ENCODE peak calls at places on chromosomes 5 and 9, in six cellular contexts. A is effector memory CD8-positive, alpha-beta T cell; H is caudate nucleus; C is OCI-LY7; D is activated naive CD8-positive, alpha-beta T cell treated with anti-CD3 and anti-CD28 coated beads, Interleukin-2, amount 10 ng/mL, durations not matched to agents 7 days and 5 days; L is glutamatergic neuron. F is an unnamed sample.

GRCh38 chr9:21856301-21857094 is 54.1 kb downstream of the MTAP start:
- DNase-seq in H (no peak), C (no peak), D (no peak), A (no peak), L (no peak), F (no peak)

GRCh38 chr5:68149189-68149588 is 66.4 kb upstream of the PIK3R1 start:
- DNase-seq in D (no peak), A (no peak), L (no peak), C (no peak), H (no peak), F (no peak)

GRCh38 chr9:4538621-4539020 is 48.4 kb downstream of the SLC1A1 start:
- DNase-seq in L (no peak), A (no peak), H (no peak), D (no peak), C (no peak), F (no peak)

GRCh38 chr9:15155826-15156225 is 151.2 kb downstream of the TTC39B start:
- DNase-seq in C (no peak), D (no peak), L (no peak), H (no peak), A (no peak), F (no peak)

GRCh38 chr5:14171091-14171490 is 27.9 kb downstream of the TRIO start:
- DNase-seq in H (no peak), L (no peak), C (no peak), A (no peak), D (no peak), F (no peak)

GRCh38 chr5:59062986-59063683 is 480.3 kb downstream of the RAB3C start:
- DNase-seq in C (no peak), L (no peak), A (no peak), D (no peak), H (no peak), F (no peak)

GRCh38 chr5:14458414-14458813 is 123.2 kb upstream of the OTULINL start:
- DNase-seq in L (no peak), A (no peak), C (no peak), H (no peak), D (no peak), F (no peak)

GRCh38 chr9:116153765-116154333 is at the start of gene PAPPA:
- DNase-seq in L (peak; percentile 23), A (no peak), H (no peak), D (no peak), C (no peak), F (no peak)

GRCh38 chr5:174550026-174550425 is 174.4 kb upstream of the MSX2 start:
- DNase-seq in C (no peak), H (no peak), L (no peak), D (no peak), A (no peak), F (no peak)

GRCh38 chr5:2047341-2047927 is 164.7 kb upstream of the IRX4 start:
- DNase-seq in H (no peak), A (no peak), C (no peak), D (no peak), L (no peak), F (no peak)

GRCh38 chr9:94586814-94587213 is 6.8 kb downstream of the FBP2 start:
- DNase-seq in D (no peak), L (no peak), A (no peak), C (peak; percentile 28), H (no peak), F (no peak)

GRCh38 chr9:21744874-21745273 is 57.6 kb upstream of the MTAP start:
- DNase-seq in C (no peak), H (no peak), D (no peak), A (no peak), L (no peak), F (no peak)

GRCh38 chr5:10424124-10424731 is 17.5 kb upstream of the ROPN1L start:
- DNase-seq in C (peak; percentile 64), D (no peak), H (no peak), L (peak; percentile 37), A (no peak), F (peak; percentile 64)

GRCh38 chr9:124295097-124295794 is 37.5 kb downstream of the NEK6 start:
- DNase-seq in L (no peak), A (no peak), H (no peak), D (no peak), C (no peak), F (no peak)

GRCh38 chr5:34497031-34497808 is 158.9 kb upstream of the RAI14 start:
- DNase-seq in H (no peak), D (no peak), L (no peak), A (no peak), C (no peak), F (no peak)

GRCh38 chr9:86977205-86977835 is 30.0 kb upstream of the GAS1 start:
- DNase-seq in H (no peak), A (no peak), D (no peak), L (no peak), C (no peak), F (no peak)

GRCh38 chr5:78757269-78758053 is 108.9 kb upstream of the LHFPL2 start:
- DNase-seq in A (no peak), C (no peak), D (no peak), H (no peak), L (no peak), F (no peak)

GRCh38 chr9:120942186-120943001 is 15.8 kb upstream of the TRAF1 start:
- DNase-seq in C (no peak), A (no peak), D (no peak), H (no peak), L (no peak), F (no peak)

GRCh38 chr5:5456858-5457257 is 34.4 kb downstream of the ICE1 start:
- DNase-seq in H (no peak), A (no peak), D (no peak), C (no peak), L (no peak), F (no peak)

GRCh38 chr5:75368391-75368790 is 31.4 kb downstream of the HMGCR start:
- DNase-seq in H (no peak), L (no peak), A (no peak), D (no peak), C (no peak), F (no peak)

GRCh38 chr9:35002623-35003022 is 13.1 kb downstream of the DNAJB5 start:
- DNase-seq in D (no peak), H (no peak), L (no peak), C (no peak), A (no peak), F (no peak)

GRCh38 chr9:136321561-136321960 is 5.8 kb upstream of the GPSM1 start:
- DNase-seq in D (no peak), A (no peak), H (no peak), C (no peak), L (no peak), F (no peak)

GRCh38 chr5:172110921-172111873 is 76.8 kb downstream of the STK10 start:
- DNase-seq in L (peak; percentile 60), C (peak; percentile 92), A (peak; percentile 68), D (peak; percentile 77), H (no peak), F (no peak)

GRCh38 chr5:157926953-157927352 is 68.0 kb upstream of the CLINT1 start:
- DNase-seq in A (no peak), D (no peak), C (no peak), H (no peak), L (no peak), F (no peak)

GRCh38 chr9:124202447-124202971 is 55.2 kb upstream of the NEK6 start:
- DNase-seq in C (peak; percentile 95), L (no peak), A (peak; percentile 26), H (peak; percentile 13), D (peak; percentile 75), F (no peak)

GRCh38 chr5:126454535-126454934 is 31.3 kb downstream of the GRAMD2B start:
- DNase-seq in A (no peak), H (no peak), L (no peak), C (no peak), D (no peak), F (no peak)

F was measured in putamen.